ENCODE peak calls at places on chromosomes 2 and 18, in eight cellular contexts. X, W, A, K, F, U, T and Z are unnamed samples.

GRCh38 chr2:5683471-5683870 is 8.7 kb upstream of the SOX11 start:
- DNase-seq in K (no peak), A (no peak), T (no peak), X (no peak), U (no peak), F (no peak), W (no peak), Z (no peak)

GRCh38 chr2:61787941-61788340 is 65.9 kb downstream of the FAM161A start:
- DNase-seq in X (no peak), U (no peak), F (no peak), W (no peak), A (no peak), T (no peak), K (no peak), Z (no peak)

GRCh38 chr2:219508933-219509779 is 5.1 kb upstream of the ASIC4 start:
- DNase-seq in X (no peak), F (peak), W (no peak), U (no peak), T (peak), A (no peak), K (no peak), Z (no peak)

GRCh38 chr2:158580760-158581159 is 124.0 kb downstream of the PKP4 start:
- DNase-seq in T (peak), K (no peak), A (no peak), W (no peak), X (no peak), F (no peak), U (no peak), Z (no peak)

GRCh38 chr2:233501198-233502076 is 65.1 kb downstream of the USP40 start:
- DNase-seq in K (no peak), X (no peak), T (no peak), W (no peak), U (no peak), F (no peak), A (no peak), Z (no peak)

GRCh38 chr2:99602475-99602874 is 112.7 kb upstream of the REV1 start:
- DNase-seq in F (no peak), W (no peak), K (no peak), X (no peak), T (no peak), U (no peak), A (no peak), Z (no peak)

GRCh38 chr2:151029406-151030157 is 232.1 kb downstream of the RBM43 start:
- DNase-seq in F (no peak), K (no peak), X (no peak), T (no peak), W (no peak), A (no peak), U (no peak), Z (no peak)

GRCh38 chr18:12455511-12455910 is 47.8 kb downstream of the PRELID3A start:
- DNase-seq in K (no peak), A (no peak), W (no peak), X (no peak), F (no peak), U (no peak), T (no peak), Z (no peak)

GRCh38 chr18:61820842-61821241 is 72.0 kb downstream of the RNF152 start:
- DNase-seq in W (no peak), X (no peak), A (no peak), F (no peak), K (no peak), U (no peak), T (no peak), Z (no peak)

GRCh38 chr18:50862401-50862800 is 16.5 kb upstream of the ME2 start:
- DNase-seq in T (no peak), W (no peak), X (no peak), U (no peak), K (no peak), F (no peak), A (no peak), Z (no peak)

GRCh38 chr2:39513641-39514094 is 76.6 kb upstream of the MAP4K3 start:
- DNase-seq in A (peak), K (no peak), T (peak), W (no peak), F (no peak), X (no peak), U (peak), Z (no peak)

GRCh38 chr2:68588589-68588988 is 54.8 kb upstream of the PROKR1 start:
- DNase-seq in K (no peak), A (no peak), U (no peak), X (no peak), T (no peak), F (no peak), W (no peak), Z (no peak)

GRCh38 chr2:224126001-224126400 is 86.9 kb upstream of the SERPINE2 start:
- DNase-seq in W (peak), A (no peak), F (no peak), X (no peak), K (no peak), U (no peak), T (no peak), Z (no peak)

GRCh38 chr2:70983506-70984227 is 5.2 kb downstream of the ANKRD53 start:
- DNase-seq in A (no peak), W (no peak), U (no peak), K (no peak), X (no peak), T (no peak), F (no peak), Z (no peak)

GRCh38 chr2:239947361-239948045 is 77.6 kb downstream of the NDUFA10 start:
- DNase-seq in X (no peak), K (no peak), U (no peak), T (no peak), F (peak), W (no peak), A (no peak), Z (no peak)

GRCh38 chr2:159573846-159574245 is 42.5 kb downstream of the BAZ2B start:
- DNase-seq in W (no peak), X (no peak), U (no peak), K (no peak), T (no peak), F (no peak), A (no peak), Z (no peak)

GRCh38 chr2:3038636-3039035 is 339.0 kb downstream of the EIPR1 start:
- DNase-seq in A (no peak), K (no peak), X (no peak), U (no peak), T (no peak), F (no peak), W (no peak), Z (no peak)

GRCh38 chr2:104774631-104775030 is 79.3 kb upstream of the POU3F3 start:
- DNase-seq in T (no peak), A (no peak), X (no peak), K (no peak), U (no peak), F (no peak), W (no peak), Z (no peak)

GRCh38 chr2:217858519-217859466 is 144.0 kb downstream of the TNS1 start:
- DNase-seq in W (peak), U (no peak), A (no peak), X (no peak), F (peak), K (no peak), T (no peak), Z (peak)